ENCODE peak calls at places on chromosomes 6 and 20, in six cellular contexts. F, W, C, L, Z and N are unnamed samples. For H3K4me1, the result is how much of the 10 kb centered on the place peaks cover.

GRCh38 chr20:59027746-59028320 is 4.3 kb downstream of the ATP5F1E start:
- DNase-seq in W (no peak), L (no peak), Z (peak), F (no peak), C (no peak), N (no peak)

GRCh38 chr6:107030151-107030550 is 2.2 kb downstream of the MTRES1 start:
- DNase-seq in C (no peak), W (no peak), L (no peak), Z (peak), F (no peak), N (no peak)

GRCh38 chr6:137258170-137258569 is 39.0 kb upstream of the IFNGR1 start:
- DNase-seq in Z (no peak), W (no peak), F (no peak), C (no peak), L (no peak), N (no peak)

GRCh38 chr6:140480852-140481251 is 1106.4 kb upstream of the CITED2 start:
- DNase-seq in F (no peak), C (no peak), W (no peak), Z (peak), L (no peak), N (peak)

GRCh38 chr6:45650527-45651135 is 272.9 kb upstream of the SUPT3H start:
- DNase-seq in Z (peak), F (no peak), W (peak), C (peak), L (no peak), N (no peak)

GRCh38 chr6:161215193-161215592 is 58.7 kb downstream of the AGPAT4 start:
- DNase-seq in C (no peak), L (no peak), F (no peak), W (no peak), Z (peak), N (no peak)

GRCh38 chr6:54935739-54936138 is 89.2 kb downstream of the FAM83B start:
- DNase-seq in C (peak), Z (peak), F (no peak), L (no peak), W (peak), N (no peak)

GRCh38 chr6:127289934-127290333 is 23.3 kb downstream of the RNF146 start:
- DNase-seq in C (no peak), Z (no peak), F (no peak), W (no peak), L (no peak), N (no peak)

GRCh38 chr20:31695849-31696804 is 26.5 kb downstream of the BCL2L1 start:
- DNase-seq in C (peak), W (peak), F (no peak), Z (peak), L (no peak), N (no peak)

GRCh38 chr6:135633573-135633972 is 136.0 kb upstream of the AHI1 start:
- DNase-seq in C (no peak), L (no peak), F (no peak), Z (no peak), W (no peak), N (no peak)

GRCh38 chr6:72819609-72820008 is 197.7 kb downstream of the KCNQ5 start:
- DNase-seq in F (no peak), C (no peak), Z (no peak), L (no peak), W (no peak), N (no peak)

GRCh38 chr6:122564230-122564629 is 46.0 kb upstream of the PKIB start:
- DNase-seq in F (no peak), L (no peak), C (no peak), W (no peak), Z (no peak), N (no peak)

GRCh38 chr6:112037783-112038216 is 16.1 kb upstream of the CCN6 start:
- DNase-seq in Z (peak), C (peak), F (no peak), L (peak), W (no peak), N (peak)

GRCh38 chr20:44069203-44069931 is 117.6 kb downstream of the JPH2 start:
- DNase-seq in W (no peak), L (no peak), Z (no peak), F (no peak), C (no peak), N (no peak)

GRCh38 chr20:58459058-58459743 is 56.0 kb downstream of the APCDD1L start:
- DNase-seq in W (no peak), Z (no peak), F (no peak), L (no peak), C (no peak), N (no peak)

GRCh38 chr6:20279608-20280287 is 67.5 kb upstream of the MBOAT1 start:
- DNase-seq in F (no peak), L (no peak), Z (no peak), W (no peak), C (no peak), N (no peak)

GRCh38 chr6:138588805-138589434 is 89.6 kb upstream of the NHSL1 start:
- DNase-seq in Z (peak), L (peak), F (peak), C (peak), W (peak), N (peak)

GRCh38 chr6:10537726-10538125 is 16.6 kb downstream of the GCNT2 start:
- DNase-seq in W (no peak), L (no peak), F (no peak), C (no peak), Z (no peak), N (no peak)
- H3K4me1 ChIP-seq in W (under half), L (under half), F (under half), C (under half), Z (under half), N (under half)

DNA sequence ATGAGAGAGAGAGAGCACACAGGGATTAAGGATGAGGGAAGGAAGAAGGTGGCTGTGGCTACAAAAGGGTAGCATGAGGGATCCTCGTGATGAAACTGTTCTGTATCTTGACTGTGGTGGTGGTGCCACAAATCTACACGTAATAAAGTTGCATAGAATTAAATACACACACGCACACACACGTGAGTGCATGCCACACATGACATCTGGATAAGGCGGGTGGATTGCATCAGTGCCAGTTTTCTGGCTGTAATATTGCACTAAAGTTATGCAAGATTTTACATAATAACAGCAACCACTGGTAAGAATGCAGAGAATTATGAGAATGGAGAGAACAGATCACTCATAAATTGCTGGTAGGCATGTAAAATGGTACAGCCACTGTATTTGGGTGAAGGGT is 16.9 kb upstream of the STK35 start:
- DNase-seq in W (no peak), Z (peak), L (no peak), F (no peak), C (no peak), N (no peak)
- H3K4me1 ChIP-seq in W (under half), Z (under half), L (under half), F (under half), C (under half), N (under half)

GRCh38 chr20:38426498-38426897 is 8.6 kb downstream of the SNHG17 start:
- DNase-seq in W (no peak), F (no peak), Z (peak), L (no peak), C (no peak), N (no peak)

GRCh38 chr20:38428800-38429199 is 6.3 kb downstream of the SNHG17 start:
- DNase-seq in W (no peak), C (no peak), F (no peak), Z (no peak), L (no peak), N (no peak)

GRCh38 chr20:38430679-38431325 is 4.3 kb downstream of the SNHG17 start:
- DNase-seq in F (no peak), C (no peak), L (no peak), Z (peak), W (no peak), N (no peak)

GRCh38 chr20:38427655-38428023 is 7.5 kb downstream of the SNHG17 start:
- DNase-seq in F (no peak), L (no peak), C (no peak), Z (no peak), W (no peak), N (no peak)

DNA sequence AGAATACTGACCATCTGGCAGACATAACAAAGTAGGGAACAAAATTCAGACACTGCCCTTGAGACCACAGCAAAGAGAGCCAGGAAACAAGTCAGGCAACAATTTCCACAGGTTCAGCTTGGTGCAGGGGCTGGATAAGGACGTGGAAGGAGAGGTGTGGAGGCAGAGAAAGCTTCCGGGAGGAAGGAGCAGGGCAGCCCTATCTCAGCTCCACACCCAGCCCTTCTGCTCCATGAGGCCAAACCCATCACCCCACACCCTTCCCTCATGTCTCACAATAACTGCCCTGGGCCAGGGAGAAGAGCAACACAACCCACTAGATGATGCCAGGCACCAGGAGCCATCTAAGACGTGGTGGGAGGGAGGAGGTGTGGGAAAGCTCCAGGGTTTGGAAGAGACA is 5.8 kb downstream of the SNHG17 start:
- DNase-seq in Z (no peak), F (no peak), C (no peak), W (no peak), L (no peak), N (no peak)
- H3K4me1 ChIP-seq in Z (under half), F (under half), C (under half), W (under half), L (under half), N (under half)

GRCh38 chr6:145841668-145842067 is 27.1 kb upstream of the FBXO30 start:
- DNase-seq in L (no peak), F (no peak), W (no peak), Z (no peak), C (no peak), N (no peak)
- H3K4me1 ChIP-seq in L (under half), F (under half), W (under half), Z (under half), C (under half), N (under half)

DNA sequence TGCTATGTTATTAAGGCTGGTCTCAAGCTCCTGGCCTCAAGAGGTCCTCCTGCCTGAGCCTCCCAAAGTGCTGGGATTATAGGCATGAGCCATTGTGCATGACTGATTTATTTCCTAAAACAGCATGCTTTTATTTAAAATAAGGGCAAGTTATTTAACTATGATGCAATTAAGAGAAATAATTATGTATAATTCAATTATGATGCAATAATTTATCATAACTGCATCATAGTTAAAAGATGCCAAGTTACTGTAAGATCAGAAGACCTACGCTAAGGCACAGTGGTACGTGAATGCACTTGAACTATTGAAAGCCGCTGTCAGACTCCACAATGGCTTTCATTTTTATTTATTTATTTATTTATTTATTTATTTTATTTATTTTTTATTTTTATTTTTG is 24.3 kb upstream of the EMILIN3 start:
- DNase-seq in W (no peak), F (no peak), L (no peak), Z (no peak), C (no peak), N (no peak)
- H3K4me1 ChIP-seq in W (under half), F (under half), L (under half), Z (under half), C (under half), N (half or more)

GRCh38 chr6:114277220-114277619 is 65.6 kb downstream of the HS3ST5 start:
- DNase-seq in C (no peak), W (no peak), L (no peak), F (no peak), Z (no peak), N (no peak)
- H3K4me1 ChIP-seq in C (under half), W (under half), L (under half), F (under half), Z (under half), N (under half)